ENCODE peak calls at places on chromosomes 4 and X, in six cellular contexts. I, S, Z, H, E and A are unnamed samples.

GRCh38 chrX:119690921-119691716 is 1.8 kb downstream of the SEPTIN6 start:
- DNase-seq in I (no peak), S (peak), Z (no peak), H (no peak), E (peak), A (no peak)

GRCh38 chrX:79290596-79290995 is 76.5 kb downstream of the ITM2A start:
- DNase-seq in I (no peak), S (no peak), Z (no peak), H (no peak), E (no peak), A (no peak)

GRCh38 chr4:158996669-158997074 is 106.2 kb upstream of the RAPGEF2 start:
- DNase-seq in I (peak), S (no peak), Z (no peak), H (no peak), E (no peak), A (no peak)

GRCh38 chr4:173506780-173507211 is 23.2 kb downstream of the HAND2 start:
- DNase-seq in I (no peak), S (no peak), Z (no peak), H (no peak), E (peak), A (no peak)

GRCh38 chrX:115393271-115393670 is 103.8 kb downstream of the LUZP4 start:
- DNase-seq in I (no peak), S (no peak), Z (no peak), H (no peak), E (no peak), A (no peak)

GRCh38 chrX:140664939-140665338 is 44.6 kb upstream of the LINC00632 start:
- DNase-seq in I (peak), S (no peak), Z (no peak), H (no peak), E (peak), A (no peak)

GRCh38 chr4:168499241-168499640 is 2.4 kb downstream of the PALLD start:
- DNase-seq in I (no peak), S (no peak), Z (no peak), H (no peak), E (no peak), A (no peak)

GRCh38 chr4:100721490-100721889 is 203.7 kb upstream of the EMCN start:
- DNase-seq in I (no peak), S (no peak), Z (no peak), H (no peak), E (no peak), A (no peak)

GRCh38 chr4:101009471-101009870 is 337.9 kb downstream of the PPP3CA start:
- DNase-seq in I (no peak), S (no peak), Z (no peak), H (no peak), E (no peak), A (no peak)

GRCh38 chr4:68361146-68361589 is 11.3 kb upstream of the YTHDC1 start:
- DNase-seq in I (no peak), S (no peak), Z (no peak), H (no peak), E (no peak), A (no peak)

GRCh38 chr4:127309360-127310095 is 323.2 kb upstream of the INTU start:
- DNase-seq in I (no peak), S (no peak), Z (no peak), H (no peak), E (no peak), A (no peak)

GRCh38 chrX:68419934-68420333 is 13.4 kb downstream of the OPHN1 start:
- DNase-seq in I (no peak), S (no peak), Z (no peak), H (no peak), E (no peak), A (no peak)

GRCh38 chr4:4443821-4444220 is 56.9 kb downstream of the NSG1 start:
- DNase-seq in I (no peak), S (no peak), Z (no peak), H (no peak), E (no peak), A (no peak)

GRCh38 chr4:48025005-48025404 is 8.4 kb downstream of the NIPAL1 start:
- DNase-seq in I (no peak), S (no peak), Z (no peak), H (no peak), E (no peak), A (no peak)

GRCh38 chrX:130995351-130995967 is 62.7 kb upstream of the ARHGAP36 start:
- DNase-seq in I (no peak), S (no peak), Z (no peak), H (no peak), E (no peak), A (no peak)

GRCh38 chr4:95288552-95288951 is 260.2 kb downstream of the UNC5C start:
- DNase-seq in I (no peak), S (no peak), Z (no peak), H (no peak), E (no peak), A (no peak)

GRCh38 chr4:962231-963208 is 10.8 kb downstream of the DGKQ start:
- DNase-seq in I (no peak), S (peak), Z (no peak), H (no peak), E (no peak), A (no peak)

GRCh38 chr4:86033171-86033570 is 326.7 kb downstream of the MAPK10 start:
- DNase-seq in I (no peak), S (peak), Z (peak), H (peak), E (no peak), A (no peak)

GRCh38 chr4:177480796-177481195 is 38.6 kb upstream of the AGA start:
- DNase-seq in I (no peak), S (no peak), Z (no peak), H (no peak), E (no peak), A (no peak)

GRCh38 chrX:40663880-40664630 is 16.7 kb upstream of the CXorf38 start:
- DNase-seq in I (no peak), S (no peak), Z (no peak), H (peak), E (peak), A (no peak)

GRCh38 chrX:20265221-20265725 is 1.4 kb downstream of the RPS6KA3 start:
- DNase-seq in I (peak), S (peak), Z (peak), H (peak), E (peak), A (peak)

GRCh38 chrX:50327235-50327634 is 122.7 kb downstream of the CCNB3 start:
- DNase-seq in I (no peak), S (no peak), Z (no peak), H (no peak), E (no peak), A (no peak)

GRCh38 chrX:133448512-133449076 is 33.3 kb upstream of the GPC4 start:
- DNase-seq in I (no peak), S (no peak), Z (no peak), H (no peak), E (no peak), A (no peak)

GRCh38 chrX:133563705-133564104 is 148.4 kb upstream of the GPC4 start:
- DNase-seq in I (no peak), S (no peak), Z (no peak), H (no peak), E (no peak), A (peak)

GRCh38 chrX:20063153-20063552 is 53.6 kb downstream of the MAP7D2 start:
- DNase-seq in I (no peak), S (no peak), Z (no peak), H (no peak), E (no peak), A (no peak)

GRCh38 chr4:112702892-112703291 is 65.9 kb downstream of the LARP7 start:
- DNase-seq in I (no peak), S (no peak), Z (no peak), H (no peak), E (no peak), A (no peak)

GRCh38 chrX:41559662-41560061 is 112.5 kb downstream of the NYX start:
- DNase-seq in I (no peak), S (no peak), Z (no peak), H (peak), E (no peak), A (no peak)

GRCh38 chrX:54358424-54359211 is 772 bp upstream of the WNK3 start:
- DNase-seq in I (no peak), S (peak), Z (no peak), H (peak), E (peak), A (no peak)

GRCh38 chrX:119984652-119985051 is 41.1 kb upstream of the NKAP start:
- DNase-seq in I (no peak), S (no peak), Z (no peak), H (no peak), E (no peak), A (no peak)

GRCh38 chr4:68712207-68712606 is 41.8 kb upstream of the UGT2B15 start:
- DNase-seq in I (no peak), S (no peak), Z (no peak), H (no peak), E (no peak), A (no peak)

GRCh38 chr4:56757821-56758400 is 63.6 kb downstream of the SPINK2 start:
- DNase-seq in I (peak), S (peak), Z (peak), H (no peak), E (no peak), A (no peak)

GRCh38 chr4:79869597-79870336 is 203.3 kb downstream of the ANTXR2 start:
- DNase-seq in I (no peak), S (no peak), Z (no peak), H (no peak), E (no peak), A (no peak)

GRCh38 chr4:147479817-147480216 is 1.1 kb upstream of the EDNRA start:
- DNase-seq in I (no peak), S (no peak), Z (no peak), H (peak), E (no peak), A (peak)

GRCh38 chrX:102155806-102156179 is at the start of gene BEX5:
- DNase-seq in I (no peak), S (peak), Z (peak), H (peak), E (peak), A (no peak)

GRCh38 chr4:174137698-174138097 is 145.8 kb downstream of the FBXO8 start:
- DNase-seq in I (no peak), S (no peak), Z (no peak), H (no peak), E (no peak), A (no peak)

GRCh38 chr4:1113311-1114009 is at the start of gene RNF212:
- DNase-seq in I (peak), S (peak), Z (peak), H (peak), E (peak), A (no peak)

GRCh38 chr4:176817222-176817621 is 24.5 kb upstream of the VEGFC start:
- DNase-seq in I (no peak), S (no peak), Z (no peak), H (no peak), E (no peak), A (no peak)

GRCh38 chr4:161573836-161574235 is 590.0 kb downstream of the FSTL5 start:
- DNase-seq in I (no peak), S (no peak), Z (no peak), H (no peak), E (no peak), A (no peak)

GRCh38 chrX:15877380-15877779 is 22.8 kb upstream of the AP1S2 start:
- DNase-seq in I (no peak), S (no peak), Z (no peak), H (no peak), E (no peak), A (no peak)

GRCh38 chr4:98151145-98151929 is 8.1 kb upstream of the STPG2 start:
- DNase-seq in I (no peak), S (no peak), Z (no peak), H (no peak), E (no peak), A (no peak)
- TF ChIP-seq EP300 in I (no peak), S (no peak), Z (no peak), H (no peak), E (no peak), A (no peak)

GRCh38 chr4:160299608-160300007 is 1196.7 kb downstream of the RAPGEF2 start:
- DNase-seq in I (no peak), S (no peak), Z (no peak), H (no peak), E (peak), A (no peak)
- H3K27ac ChIP-seq in I (no peak), S (no peak), Z (no peak), H (no peak), E (peak), A (no peak)

GRCh38 chr4:131551306-131551705 is 1597.8 kb upstream of the PCDH10 start:
- DNase-seq in I (no peak), S (no peak), Z (no peak), H (no peak), E (no peak), A (no peak)

GRCh38 chr4:131547506-131547981 is 1601.5 kb upstream of the PCDH10 start:
- DNase-seq in I (no peak), S (no peak), Z (no peak), H (no peak), E (no peak), A (no peak)
- TF ChIP-seq EP300 in I (no peak), S (no peak), Z (no peak), H (no peak), E (no peak), A (no peak)

DNA sequence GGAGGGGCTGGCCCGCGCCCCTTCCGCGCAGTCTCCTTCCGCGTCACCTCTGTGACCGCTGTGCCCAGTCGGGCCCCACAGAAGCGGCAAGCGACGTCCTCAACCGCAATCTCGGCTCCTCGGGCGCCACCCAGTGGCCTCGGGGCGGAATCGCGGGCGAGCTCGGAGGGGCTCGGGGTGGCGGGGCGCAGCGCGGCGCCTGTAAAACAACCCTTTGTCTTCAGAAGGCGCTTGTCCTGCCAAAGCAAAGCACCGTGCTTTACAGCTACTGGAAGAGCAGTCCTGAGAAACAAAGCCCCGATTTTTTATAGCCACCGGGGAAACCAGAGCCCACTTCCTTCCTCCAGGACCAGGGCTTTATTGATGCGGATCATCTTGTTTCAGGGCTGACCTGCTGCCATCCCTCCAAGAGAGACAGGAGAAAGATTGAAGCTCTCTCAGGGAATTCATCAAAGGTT is 37.3 kb upstream of the CDKN2AIP start:
- DNase-seq in I (peak), S (peak), Z (peak), H (peak), E (peak), A (peak)
- H3K27ac ChIP-seq in I (peak), S (peak), Z (peak), H (peak), E (peak), A (peak)

DNA sequence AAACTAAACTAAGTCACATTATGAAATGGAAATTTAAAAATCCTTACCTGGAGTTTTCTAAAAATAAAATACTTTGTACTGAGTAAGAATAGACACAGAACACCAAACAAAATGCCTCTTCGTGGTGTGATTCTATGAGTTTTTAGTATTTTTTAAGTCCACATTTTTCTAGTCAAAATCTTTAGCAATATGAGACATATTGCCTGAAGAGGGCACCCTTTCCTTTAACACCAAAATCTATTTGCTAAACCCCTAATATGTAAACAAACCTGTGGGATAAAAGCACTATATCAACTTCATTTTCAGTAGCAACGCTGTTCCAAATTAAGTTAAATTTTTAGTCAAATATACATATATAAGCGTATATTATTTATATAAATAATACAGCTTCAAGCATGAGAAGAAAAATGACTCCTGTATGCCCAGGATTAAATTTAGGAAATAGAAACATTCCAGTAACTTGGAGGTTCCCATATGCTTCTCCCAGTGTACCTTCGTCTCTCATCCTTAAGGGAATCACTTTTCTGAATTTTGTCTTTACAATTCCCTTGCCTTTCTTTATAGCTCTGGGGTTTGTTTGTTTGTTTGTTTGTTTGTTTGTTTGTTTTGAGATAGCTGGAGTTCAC is 23.0 kb upstream of the PGM2 start:
- DNase-seq in I (no peak), S (no peak), Z (no peak), H (no peak), E (peak), A (no peak)
- TF ChIP-seq EP300 in I (no peak), S (no peak), Z (no peak), H (no peak), E (no peak), A (no peak)